ENCODE peak calls at places on chromosomes 11 and 22, in four cellular contexts. Z is H1, E is K562, O is HepG2. Q is an unnamed sample.

GRCh38 chr11:76491644-76492043 is 46.8 kb downstream of the EMSY start:
- DNase-seq in Z (no peak), O (no peak), E (no peak), Q (peak; percentile 6)

GRCh38 chr11:121757480-121758125 is 304.8 kb upstream of the SORL1-AS1 start:
- DNase-seq in O (no peak), Z (no peak), E (no peak), Q (no peak)

GRCh38 chr11:42237701-42238235 is 778.3 kb upstream of the LRRC4C start:
- DNase-seq in O (no peak), Z (no peak), E (no peak), Q (no peak)

GRCh38 chr11:113090716-113091577 is 129.7 kb downstream of the NCAM1 start:
- DNase-seq in Z (no peak), O (no peak), E (no peak), Q (no peak)

GRCh38 chr22:30866811-30867271 is 101.7 kb downstream of the MORC2 start:
- DNase-seq in Z (no peak), E (no peak), O (peak; percentile 31), Q (peak; percentile 15)

GRCh38 chr11:69573751-69574382 is 67.1 kb upstream of the CCND1 start:
- DNase-seq in O (no peak), Z (no peak), E (no peak), Q (no peak)

GRCh38 chr11:106917973-106918372 is 100.3 kb downstream of the GUCY1A2 start:
- DNase-seq in E (peak; percentile 11), O (peak; percentile 1), Z (peak; percentile 15), Q (no peak)

GRCh38 chr22:23793326-23793725 is 6.6 kb downstream of the SMARCB1 start:
- DNase-seq in E (no peak), Z (no peak), O (no peak), Q (no peak)

GRCh38 chr11:47858169-47858543 is 10.0 kb upstream of the NUP160 start:
- DNase-seq in O (no peak), Z (no peak), E (no peak), Q (peak; percentile 72)

GRCh38 chr22:35150163-35151107 is 84.5 kb downstream of the ISX start:
- DNase-seq in Z (peak; percentile 58), E (peak; percentile 72), O (peak; percentile 36), Q (peak; percentile 13)

GRCh38 chr11:106152824-106153223 is 75.4 kb downstream of the AASDHPPT start:
- DNase-seq in E (no peak), O (no peak), Z (no peak), Q (no peak)

GRCh38 chr11:106281455-106282173 is 204.2 kb downstream of the AASDHPPT start:
- DNase-seq in O (no peak), E (no peak), Z (no peak), Q (peak; percentile 34)

GRCh38 chr22:50148166-50148500 is 22.4 kb upstream of the PANX2 start:
- DNase-seq in E (no peak), O (no peak), Z (no peak), Q (no peak)

GRCh38 chr11:1399386-1400167 is 9.8 kb downstream of the BRSK2 start:
- DNase-seq in E (peak; percentile 18), O (no peak), Z (no peak), Q (no peak)

GRCh38 chr11:27977031-27977430 is 130.9 kb downstream of the KIF18A start:
- DNase-seq in E (no peak), O (no peak), Z (no peak), Q (no peak)

GRCh38 chr11:26350002-26350401 is 18.1 kb downstream of the ANO3 start:
- DNase-seq in E (no peak), Z (no peak), O (no peak), Q (no peak)

GRCh38 chr11:26344647-26345046 is 12.7 kb downstream of the ANO3 start:
- DNase-seq in Z (no peak), O (no peak), E (no peak), Q (no peak)

GRCh38 chr11:26348776-26349175 is 16.8 kb downstream of the ANO3 start:
- DNase-seq in Z (no peak), E (no peak), O (no peak), Q (no peak)
- TF ChIP-seq RNF2 in Z (no peak), E (no peak), O (no peak), Q (no peak)

GRCh38 chr11:43708776-43709175 is 28.2 kb downstream of the HSD17B12 start:
- DNase-seq in E (no peak), O (no peak), Z (no peak), Q (no peak)
- TF ChIP-seq CEBPB in E (no peak), O (no peak), Z (no peak), Q (no peak)

GRCh38 chr11:35752115-35752514 is 89.5 kb downstream of the TRIM44 start:
- DNase-seq in O (no peak), E (no peak), Z (no peak), Q (no peak)
- TF ChIP-seq RNF2 in O (no peak), E (no peak), Z (no peak), Q (no peak)

DNA sequence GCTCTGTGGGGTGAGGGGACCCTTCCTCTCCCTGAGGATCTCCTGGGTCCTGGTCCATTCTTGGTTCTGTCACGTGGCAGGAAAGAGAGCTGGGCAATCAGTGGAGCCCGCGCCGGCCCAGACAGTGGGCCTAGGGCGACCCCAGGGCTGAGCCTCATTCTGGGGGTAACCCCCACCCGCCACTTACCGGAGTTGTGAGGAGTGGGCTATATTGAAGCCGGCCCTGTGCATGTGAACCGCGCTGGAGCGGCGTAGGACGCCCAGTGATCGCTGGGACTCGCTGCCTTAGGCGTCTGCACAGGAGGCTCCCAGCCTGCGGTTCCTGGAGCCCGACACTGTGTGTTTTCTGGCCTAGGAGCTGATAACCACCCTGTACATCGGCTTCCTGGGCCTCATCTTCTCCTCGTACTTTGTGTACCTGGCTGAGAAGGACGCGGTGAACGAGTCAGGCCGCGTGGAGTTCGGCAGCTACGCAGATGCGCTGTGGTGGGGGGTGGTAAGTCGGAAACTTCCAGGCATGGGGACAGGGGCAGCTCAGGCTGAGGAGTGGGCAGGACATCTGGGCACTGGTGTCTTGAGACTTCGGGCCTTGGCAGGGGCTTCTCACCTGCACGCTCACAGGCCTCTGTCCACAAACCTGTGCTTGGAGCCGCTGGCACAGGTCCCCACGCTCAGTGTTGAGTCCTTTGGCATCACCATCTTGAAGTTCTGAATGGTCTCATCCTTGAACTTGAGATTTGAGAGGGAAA is 127.1 kb downstream of the KCNQ1OT1 start:
- DNase-seq in E (no peak), Z (no peak), O (no peak), Q (no peak)
- TF ChIP-seq CEBPB in E (no peak), Z (no peak), O (no peak), Q (no peak)

GRCh38 chr11:96340555-96340885 is 2.5 kb downstream of the MAML2 start:
- DNase-seq in Z (no peak), O (no peak), E (no peak), Q (no peak)

GRCh38 chr11:96342971-96343711 is at the start of gene MAML2:
- DNase-seq in O (peak; percentile 83), E (peak; percentile 94), Z (peak; percentile 84), Q (peak; percentile 86)

GRCh38 chr11:96339704-96340554 is 3.1 kb downstream of the MAML2 start:
- DNase-seq in E (peak; percentile 30), O (no peak), Z (no peak), Q (no peak)

GRCh38 chr11:96342131-96342970 is 644 bp downstream of the MAML2 start:
- DNase-seq in E (no peak), Z (no peak), O (no peak), Q (no peak)

DNA sequence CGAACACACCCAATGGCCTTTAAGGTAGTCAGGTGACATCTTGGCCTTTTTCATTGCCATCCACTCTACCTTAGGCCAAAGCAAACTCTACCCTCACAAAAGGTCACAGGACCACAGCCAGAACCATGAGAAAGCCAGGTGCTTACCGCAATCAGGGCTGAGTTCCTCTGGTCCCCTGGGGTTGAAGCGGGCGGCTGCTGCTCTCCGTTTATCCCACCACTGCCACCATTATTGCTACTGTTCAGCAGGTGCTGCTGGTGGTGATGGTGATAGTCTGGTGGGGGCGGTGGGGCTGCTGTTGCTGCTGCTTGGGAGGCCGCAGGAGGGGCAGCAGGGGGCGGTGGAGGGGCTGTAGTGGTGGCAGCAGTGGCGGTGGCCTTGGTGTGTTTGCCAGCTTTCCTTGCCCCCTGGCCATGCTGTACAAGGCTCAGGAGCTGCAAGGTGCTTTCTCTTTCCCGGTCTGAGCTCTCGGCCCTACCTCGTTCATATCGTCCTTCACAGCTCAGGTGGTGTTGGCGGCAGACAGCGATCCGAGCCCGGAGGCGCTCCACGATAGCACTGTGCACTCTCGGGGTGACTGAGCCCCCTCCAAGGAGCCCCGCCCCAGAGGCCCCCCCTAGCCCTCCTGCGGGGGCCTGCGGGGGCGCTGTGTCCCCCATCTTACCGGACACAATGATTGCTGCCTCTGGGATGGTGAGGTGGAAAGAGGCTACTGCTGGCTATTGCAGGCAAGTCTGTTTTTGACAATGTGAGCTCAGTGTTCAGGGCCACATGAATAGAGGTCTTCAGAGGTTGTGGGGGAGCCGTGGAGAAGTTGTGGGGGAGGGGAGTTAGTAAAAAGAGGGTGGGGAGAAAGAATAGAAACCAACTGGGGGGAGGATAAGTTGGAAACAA is 1.5 kb downstream of the MAML2 start:
- DNase-seq in E (peak; percentile 79), O (peak; percentile 44), Z (no peak), Q (peak; percentile 9)
- TF ChIP-seq RNF2 in E (no peak), O (no peak), Z (no peak), Q (no peak)

GRCh38 chr11:2420502-2421225 is 20.1 kb downstream of the TSSC4 start:
- DNase-seq in O (peak; percentile 56), E (peak; percentile 82), Z (peak; percentile 65), Q (peak; percentile 69)
- TF ChIP-seq CEBPB in O (no peak), E (no peak), Z (no peak), Q (no peak)

GRCh38 chr11:3939211-3939610 is 83.7 kb downstream of the STIM1 start:
- DNase-seq in O (no peak), Z (no peak), E (no peak), Q (no peak)
- TF ChIP-seq RNF2 in O (no peak), Z (no peak), E (no peak), Q (no peak)

DNA sequence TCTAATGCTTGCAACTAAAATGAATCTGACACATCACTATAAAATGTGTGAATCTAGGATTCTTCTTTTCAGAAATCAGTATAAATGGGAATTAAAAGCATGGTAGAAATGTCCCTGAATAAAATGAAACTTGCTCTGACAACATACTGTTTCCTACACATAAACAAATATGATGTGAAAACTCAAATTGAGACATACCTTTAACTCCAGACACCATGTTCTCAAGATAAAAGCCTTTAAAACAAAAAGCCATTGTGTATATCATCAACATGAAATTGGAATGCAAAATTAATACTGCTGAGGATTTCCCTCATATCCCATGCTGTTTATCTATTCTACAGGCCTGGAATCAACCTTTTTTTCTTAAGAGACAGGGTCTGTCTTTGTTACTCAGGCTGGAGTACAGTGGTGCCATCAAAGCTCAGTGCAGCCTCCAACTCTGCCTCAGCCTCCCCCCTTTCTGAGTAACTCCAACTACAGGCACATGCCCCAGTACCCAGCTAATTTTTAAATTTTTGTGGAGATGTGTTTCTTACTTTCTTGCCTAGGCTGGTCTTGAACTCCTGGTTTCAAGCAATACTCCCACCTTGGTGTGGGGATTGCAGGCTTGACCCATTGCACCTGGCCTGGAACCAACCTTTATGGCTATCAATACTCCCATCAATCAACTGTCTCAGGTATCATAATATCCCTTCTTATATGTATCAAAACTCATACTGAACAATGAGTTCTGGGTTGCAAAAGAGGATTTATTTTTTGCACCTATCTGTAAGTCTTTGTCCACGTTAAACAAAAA is 6.7 kb downstream of the TAF1D start:
- DNase-seq in E (no peak), O (no peak), Z (no peak), Q (no peak)
- TF ChIP-seq CEBPB in E (no peak), O (no peak), Z (no peak), Q (no peak)

DNA sequence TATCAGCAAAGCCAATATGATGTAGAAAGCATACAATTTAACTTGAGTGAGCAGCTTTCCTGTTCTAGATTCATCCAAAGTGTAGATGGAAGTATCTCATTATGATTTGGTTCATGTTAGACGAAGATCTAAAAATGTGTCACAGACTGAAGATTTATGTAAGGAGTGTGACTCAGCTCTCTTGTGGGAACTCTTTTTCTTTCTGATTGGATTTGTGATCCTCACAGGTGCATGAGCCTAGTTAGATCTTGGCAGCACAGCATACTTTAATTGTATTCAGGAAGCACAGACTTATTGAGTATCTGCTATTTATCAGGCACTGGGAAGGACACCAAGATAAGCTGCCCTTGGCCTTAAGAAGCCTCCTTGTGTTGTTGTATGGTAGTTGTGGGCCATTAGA is 147.1 kb downstream of the C11orf91 start:
- DNase-seq in E (no peak), O (no peak), Z (no peak), Q (no peak)
- TF ChIP-seq RNF2 in E (no peak), O (no peak), Z (no peak), Q (no peak)

Q was measured in A549.